ENCODE peak calls at places on chromosomes 1 and 21, in five cellular contexts. M, G, C, N and F are unnamed samples.

GRCh38 chr1:162550925-162551324 is 10.6 kb upstream of the UAP1 start:
- DNase-seq in G (no peak), C (no peak), N (no peak), M (no peak), F (no peak)

GRCh38 chr1:227776277-227776676 is 39.2 kb upstream of the PRSS38 start:
- DNase-seq in M (no peak), N (peak; percentile 62), G (no peak), C (no peak), F (no peak)

GRCh38 chr1:96538001-96538649 is 183.5 kb upstream of the PTBP2 start:
- DNase-seq in N (peak; percentile 88), M (peak; percentile 5), G (no peak), C (no peak), F (peak; percentile 17)

GRCh38 chr1:179217943-179218507 is 11.5 kb downstream of the ABL2 start:
- DNase-seq in G (no peak), C (no peak), N (peak; percentile 38), M (peak; percentile 11), F (no peak)

GRCh38 chr1:36768486-36769178 is 265.7 kb downstream of the GRIK3 start:
- DNase-seq in G (no peak), M (no peak), C (no peak), N (no peak), F (no peak)

GRCh38 chr1:41425369-41425768 is 59.1 kb downstream of the EDN2 start:
- DNase-seq in N (no peak), C (no peak), G (no peak), M (no peak), F (no peak)

GRCh38 chr1:10649484-10650201 is 146.8 kb downstream of the CASZ1 start:
- DNase-seq in G (no peak), N (no peak), C (peak; percentile 60), M (no peak), F (no peak)

GRCh38 chr1:41840592-41841246 is 78.0 kb downstream of the HIVEP3 start:
- DNase-seq in C (peak; percentile 64), N (no peak), M (peak; percentile 4), G (peak; percentile 78), F (no peak)

GRCh38 chr1:19081218-19081893 is 124.9 kb upstream of the IFFO2 start:
- DNase-seq in G (no peak), N (peak; percentile 74), C (no peak), M (peak; percentile 59), F (no peak)

GRCh38 chr1:229440821-229441537 is 7.1 kb upstream of the ACTA1 start:
- DNase-seq in M (no peak), N (peak; percentile 75), G (no peak), C (no peak), F (no peak)

GRCh38 chr1:58035523-58035922 is 511.0 kb downstream of the OMA1 start:
- DNase-seq in M (no peak), N (no peak), G (no peak), C (no peak), F (no peak)

GRCh38 chr21:31335957-31336738 is 7.9 kb downstream of the TIAM1 start:
- DNase-seq in N (peak; percentile 84), G (no peak), M (no peak), C (no peak), F (no peak)

GRCh38 chr1:5009376-5010065 is 355.1 kb downstream of the AJAP1 start:
- DNase-seq in G (no peak), C (no peak), M (no peak), N (no peak), F (no peak)

GRCh38 chr1:159091547-159092397 is 15.2 kb upstream of the AIM2 start:
- DNase-seq in M (no peak), N (peak; percentile 76), C (no peak), G (no peak), F (no peak)

GRCh38 chr1:47190807-47191206 is 971 bp upstream of the PDZK1IP1 start:
- DNase-seq in G (no peak), N (no peak), M (no peak), C (no peak), F (no peak)

GRCh38 chr1:240734001-240734400 is 122.0 kb upstream of the GREM2 start:
- DNase-seq in G (no peak), C (no peak), N (no peak), M (no peak), F (no peak)

GRCh38 chr21:38493549-38494253 is 4.6 kb downstream of the ERG start:
- DNase-seq in C (peak; percentile 41), G (no peak), N (no peak), M (no peak), F (no peak)

GRCh38 chr1:113874017-113874879 is 2.7 kb upstream of the PTPN22 start:
- DNase-seq in M (peak; percentile 39), N (no peak), C (no peak), G (peak; percentile 41), F (no peak)

GRCh38 chr1:25786887-25787286 is 13.1 kb upstream of the SELENON start:
- DNase-seq in G (no peak), M (no peak), C (no peak), N (no peak), F (no peak)

GRCh38 chr1:118494998-118495397 is 310.0 kb upstream of the SPAG17 start:
- DNase-seq in C (no peak), G (no peak), M (no peak), N (no peak), F (no peak)

GRCh38 chr1:204442376-204443259 is 31.0 kb upstream of the PPP1R15B start:
- DNase-seq in G (no peak), M (no peak), C (no peak), N (no peak), F (no peak)

GRCh38 chr1:208410409-208410808 is 166.2 kb upstream of the PLXNA2 start:
- DNase-seq in C (no peak), N (no peak), G (no peak), M (no peak), F (no peak)

GRCh38 chr1:198788561-198789064 is 149.8 kb downstream of the PTPRC start:
- DNase-seq in N (peak; percentile 93), C (no peak), G (no peak), M (no peak), F (no peak)

GRCh38 chr1:6460349-6461236 is 5.4 kb downstream of the TNFRSF25 start:
- DNase-seq in G (no peak), M (no peak), N (no peak), C (peak; percentile 71), F (no peak)

GRCh38 chr1:180560868-180561600 is 2.3 kb downstream of the OVAAL start:
- DNase-seq in G (no peak), N (no peak), M (no peak), C (no peak), F (no peak)

GRCh38 chr1:7406641-7407546 is 364.2 kb upstream of the VAMP3 start:
- DNase-seq in N (no peak), C (no peak), G (no peak), M (no peak), F (no peak)

GRCh38 chr1:6508876-6509602 is 17.6 kb upstream of the PLEKHG5 start:
- DNase-seq in G (no peak), C (peak; percentile 33), M (no peak), N (no peak), F (no peak)

GRCh38 chr1:232982238-232982944 is 32.0 kb downstream of the NTPCR start:
- DNase-seq in N (peak; percentile 48), C (peak; percentile 71), G (no peak), M (no peak), F (no peak)

GRCh38 chr1:15089244-15089992 is 64.1 kb upstream of the TMEM51 start:
- DNase-seq in N (no peak), M (no peak), G (no peak), C (no peak), F (no peak)

GRCh38 chr1:83676106-83676505 is 322.8 kb downstream of the TTLL7 start:
- DNase-seq in M (no peak), G (no peak), N (no peak), C (no peak), F (no peak)

GRCh38 chr1:81237531-81238528 is 562.9 kb upstream of the ADGRL2 start:
- DNase-seq in G (no peak), N (peak; percentile 28), M (peak; percentile 30), C (no peak), F (no peak)

GRCh38 chr21:26732442-26733221 is 112.6 kb downstream of the ADAMTS1 start:
- DNase-seq in N (peak; percentile 64), M (peak; percentile 15), C (peak; percentile 50), G (no peak), F (peak; percentile 54)

GRCh38 chr1:66372522-66373071 is 161.4 kb upstream of the SGIP1 start:
- DNase-seq in N (no peak), G (no peak), C (no peak), M (no peak), F (no peak)

GRCh38 chr1:24374891-24375786 is 38.4 kb downstream of the STPG1 start:
- DNase-seq in C (no peak), G (no peak), M (no peak), N (no peak), F (no peak)

GRCh38 chr1:24481098-24481497 is 21.5 kb upstream of the RCAN3 start:
- DNase-seq in M (no peak), C (no peak), N (no peak), G (no peak), F (no peak)

GRCh38 chr1:174938306-174939000 is 61.3 kb upstream of the CACYBP start:
- DNase-seq in G (no peak), N (no peak), M (no peak), C (no peak), F (no peak)
- H3K4me3 ChIP-seq in G (no peak overlapping the region), N (no peak overlapping the region), M (no peak overlapping the region), C (peak overlapping the region; percentile 15), F (no peak overlapping the region)

GRCh38 chr1:16351449-16351993 is 759 bp downstream of the FBXO42 start:
- DNase-seq in M (peak; percentile 30), N (peak; percentile 61), G (no peak), C (no peak), F (no peak)

GRCh38 chr1:16351994-16352841 is at the start of gene FBXO42:
- DNase-seq in M (peak; percentile 89), G (peak; percentile 68), C (peak; percentile 97), N (peak; percentile 91), F (peak; percentile 93)

GRCh38 chr1:16354619-16355018 is 2.3 kb upstream of the FBXO42 start:
- DNase-seq in C (no peak), M (no peak), N (no peak), G (no peak), F (no peak)

GRCh38 chr1:16349847-16350406 is 2.4 kb downstream of the FBXO42 start:
- DNase-seq in C (no peak), N (no peak), M (no peak), G (no peak), F (no peak)

GRCh38 chr1:16352842-16353535 is 709 bp upstream of the FBXO42 start:
- DNase-seq in N (no peak), C (no peak), G (no peak), M (no peak), F (no peak)
- H3K27ac ChIP-seq in N (peak overlapping the region; percentile 84), C (peak overlapping the region; percentile 90), G (peak overlapping the region; percentile 72), M (peak overlapping the region; percentile 97), F (peak overlapping the region; percentile 93)

GRCh38 chr1:43861985-43862735 is 71.4 kb upstream of the ARTN start:
- DNase-seq in M (no peak), C (no peak), N (no peak), G (no peak), F (no peak)
- H3K4me3 ChIP-seq in M (no peak overlapping the region), C (no peak overlapping the region), N (no peak overlapping the region), G (no peak overlapping the region), F (no peak overlapping the region)

GRCh38 chr1:212934050-212934449 is 16.3 kb upstream of the VASH2 start:
- DNase-seq in G (no peak), M (no peak), C (no peak), N (no peak), F (no peak)

GRCh38 chr1:212926364-212926757 is 24.0 kb upstream of the VASH2 start:
- DNase-seq in N (no peak), G (no peak), C (no peak), M (no peak), F (no peak)

GRCh38 chr1:212930986-212931678 is 19.2 kb upstream of the VASH2 start:
- DNase-seq in C (no peak), M (peak; percentile 64), N (no peak), G (no peak), F (no peak)

GRCh38 chr1:212928323-212929281 is 21.7 kb upstream of the VASH2 start:
- DNase-seq in C (no peak), N (no peak), M (no peak), G (no peak), F (no peak)
- H3K27ac ChIP-seq in C (no peak overlapping the region), N (no peak overlapping the region), M (no peak overlapping the region), G (no peak overlapping the region), F (no peak overlapping the region)